ENCODE peak calls at places on chromosomes 12 and 14, in four cellular contexts. One of them, this sample, is unnamed.

GRCh38 chr12:62660763-62661162 is 194.1 kb downstream of the MON2 start:
- DNase-seq in NCI-H345: no peak
- DNase-seq in mucosa of descending colon: no peak
- DNase-seq in prostate gland: no peak
- DNase-seq in this sample: no peak

GRCh38 chr14:64725360-64725815 is 21.2 kb downstream of the PLEKHG3 start:
- DNase-seq in NCI-H345: no peak
- DNase-seq in mucosa of descending colon: peak
- DNase-seq in prostate gland: no peak
- DNase-seq in this sample: no peak

GRCh38 chr12:15522574-15523187 is 200.4 kb downstream of the PTPRO start:
- DNase-seq in prostate gland: peak
- DNase-seq in mucosa of descending colon: no peak
- DNase-seq in NCI-H345: peak
- DNase-seq in this sample: peak

GRCh38 chr14:102479107-102479506 is 30.5 kb downstream of the ANKRD9 start:
- DNase-seq in mucosa of descending colon: no peak
- DNase-seq in NCI-H345: no peak
- DNase-seq in prostate gland: no peak
- DNase-seq in this sample: no peak

GRCh38 chr14:34554540-34555250 is 15.2 kb upstream of the EAPP start:
- DNase-seq in mucosa of descending colon: peak
- DNase-seq in NCI-H345: no peak
- DNase-seq in prostate gland: no peak
- DNase-seq in this sample: no peak

GRCh38 chr12:58509116-58509885 is 411.0 kb downstream of the LRIG3 start:
- DNase-seq in NCI-H345: no peak
- DNase-seq in mucosa of descending colon: no peak
- DNase-seq in prostate gland: no peak
- DNase-seq in this sample: no peak

GRCh38 chr12:63795032-63795687 is 15.5 kb downstream of the RXYLT1 start:
- DNase-seq in prostate gland: no peak
- DNase-seq in mucosa of descending colon: no peak
- DNase-seq in NCI-H345: no peak
- DNase-seq in this sample: no peak

GRCh38 chr12:128250091-128250490 is 16.9 kb upstream of the TMEM132C start:
- DNase-seq in prostate gland: no peak
- DNase-seq in mucosa of descending colon: no peak
- DNase-seq in NCI-H345: no peak
- DNase-seq in this sample: no peak

GRCh38 chr14:62118461-62118860 is 356.2 kb downstream of the SNAPC1 start:
- DNase-seq in mucosa of descending colon: no peak
- DNase-seq in NCI-H345: no peak
- DNase-seq in prostate gland: no peak
- DNase-seq in this sample: no peak

GRCh38 chr12:115966376-115966775 is 311.1 kb downstream of the MED13L start:
- DNase-seq in prostate gland: no peak
- DNase-seq in NCI-H345: no peak
- DNase-seq in mucosa of descending colon: no peak
- DNase-seq in this sample: no peak

GRCh38 chr12:56486694-56487093 is 1.3 kb downstream of the GLS2 start:
- DNase-seq in NCI-H345: no peak
- DNase-seq in prostate gland: no peak
- DNase-seq in mucosa of descending colon: no peak
- DNase-seq in this sample: no peak

GRCh38 chr12:94769040-94769420 is 118.7 kb upstream of the TMCC3 start:
- DNase-seq in mucosa of descending colon: no peak
- DNase-seq in prostate gland: no peak
- DNase-seq in NCI-H345: no peak
- DNase-seq in this sample: no peak

GRCh38 chr12:27337376-27337775 is 4.7 kb downstream of the BMAL2 start:
- DNase-seq in mucosa of descending colon: no peak
- DNase-seq in NCI-H345: no peak
- DNase-seq in prostate gland: no peak
- DNase-seq in this sample: no peak

GRCh38 chr12:3753549-3754284 is 808 bp upstream of the CRACR2A start:
- DNase-seq in mucosa of descending colon: peak
- DNase-seq in prostate gland: no peak
- DNase-seq in NCI-H345: no peak
- DNase-seq in this sample: no peak

GRCh38 chr14:73125169-73125588 is 11.1 kb upstream of the PSEN1 start:
- DNase-seq in prostate gland: no peak
- DNase-seq in NCI-H345: peak
- DNase-seq in mucosa of descending colon: no peak
- DNase-seq in this sample: no peak

GRCh38 chr14:70422538-70422937 is 5.6 kb upstream of the SYNJ2BP start:
- DNase-seq in prostate gland: no peak
- DNase-seq in NCI-H345: no peak
- DNase-seq in mucosa of descending colon: no peak
- DNase-seq in this sample: no peak

GRCh38 chr14:63603749-63604277 is 37.9 kb downstream of the WDR89 start:
- DNase-seq in NCI-H345: no peak
- DNase-seq in prostate gland: no peak
- DNase-seq in mucosa of descending colon: no peak
- DNase-seq in this sample: no peak

GRCh38 chr14:77760381-77761204 is at the start of gene SNW1:
- DNase-seq in mucosa of descending colon: peak
- DNase-seq in prostate gland: peak
- DNase-seq in NCI-H345: peak
- DNase-seq in this sample: no peak

GRCh38 chr12:53972152-53972702 is 699 bp upstream of the HOXC11 start:
- DNase-seq in prostate gland: no peak
- DNase-seq in NCI-H345: no peak
- DNase-seq in mucosa of descending colon: no peak
- DNase-seq in this sample: no peak

GRCh38 chr12:76964784-76965571 is 86.2 kb upstream of the CSRP2 start:
- DNase-seq in NCI-H345: no peak
- DNase-seq in prostate gland: no peak
- DNase-seq in mucosa of descending colon: no peak
- DNase-seq in this sample: no peak

GRCh38 chr14:101009531-101009930 is 106.0 kb upstream of the RTL1 start:
- DNase-seq in NCI-H345: no peak
- DNase-seq in prostate gland: no peak
- DNase-seq in mucosa of descending colon: no peak
- DNase-seq in this sample: no peak

GRCh38 chr12:8687846-8688601 is 9.8 kb upstream of the RIMKLB start:
- DNase-seq in mucosa of descending colon: no peak
- DNase-seq in NCI-H345: no peak
- DNase-seq in prostate gland: peak
- DNase-seq in this sample: peak

GRCh38 chr14:35879654-35880249 is 53.6 kb downstream of the BRMS1L start:
- DNase-seq in mucosa of descending colon: no peak
- DNase-seq in prostate gland: no peak
- DNase-seq in NCI-H345: peak
- DNase-seq in this sample: no peak